ENCODE peak calls at places on chromosomes 12 and 14, in ten cellular contexts. One of them, this sample, is unnamed.
A peak's percentile ranks its signal among the peaks of the same experiment; 100 is the strongest.

GRCh38 chr12:91179315-91179714 is 3.3 kb downstream of the DCN start:
- DNase-seq in AG04450: no peak
- DNase-seq in fibroblast of lung: peak; percentile 66
- DNase-seq in IMR-90: peak; percentile 21
- DNase-seq in cardiac muscle cell: peak; percentile 64
- DNase-seq in neuronal stem cell: no peak
- DNase-seq in CD8-positive, alpha-beta T cell: no peak
- DNase-seq in prostate gland: no peak
- DNase-seq in HCT116: no peak
- DNase-seq in psoas muscle: no peak
- DNase-seq in this sample: no peak

GRCh38 chr12:59651230-59651920 is 55.5 kb downstream of the SLC16A7 start:
- DNase-seq in AG04450: no peak
- DNase-seq in fibroblast of lung: peak; percentile 21
- DNase-seq in IMR-90: peak; percentile 25
- DNase-seq in cardiac muscle cell: peak; percentile 21
- DNase-seq in neuronal stem cell: no peak
- DNase-seq in CD8-positive, alpha-beta T cell: no peak
- DNase-seq in prostate gland: no peak
- DNase-seq in HCT116: no peak
- DNase-seq in psoas muscle: no peak
- DNase-seq in this sample: no peak

GRCh38 chr12:125639826-125640225 is 574.6 kb downstream of the AACS start:
- DNase-seq in AG04450: no peak
- DNase-seq in fibroblast of lung: no peak
- DNase-seq in IMR-90: no peak
- DNase-seq in cardiac muscle cell: no peak
- DNase-seq in neuronal stem cell: no peak
- DNase-seq in CD8-positive, alpha-beta T cell: no peak
- DNase-seq in prostate gland: no peak
- DNase-seq in HCT116: no peak
- DNase-seq in psoas muscle: no peak
- DNase-seq in this sample: no peak

GRCh38 chr12:107669946-107670345 is 15.7 kb upstream of the PWP1 start:
- DNase-seq in AG04450: no peak
- DNase-seq in fibroblast of lung: no peak
- DNase-seq in IMR-90: no peak
- DNase-seq in cardiac muscle cell: no peak
- DNase-seq in neuronal stem cell: no peak
- DNase-seq in CD8-positive, alpha-beta T cell: no peak
- DNase-seq in prostate gland: no peak
- DNase-seq in HCT116: no peak
- DNase-seq in psoas muscle: no peak
- DNase-seq in this sample: no peak

GRCh38 chr14:81453166-81453766 is 53.1 kb upstream of the STON2 start:
- DNase-seq in AG04450: no peak
- DNase-seq in fibroblast of lung: peak; percentile 70
- DNase-seq in IMR-90: peak; percentile 43
- DNase-seq in cardiac muscle cell: peak; percentile 70
- DNase-seq in neuronal stem cell: peak; percentile 38
- DNase-seq in CD8-positive, alpha-beta T cell: no peak
- DNase-seq in prostate gland: peak; percentile 50
- DNase-seq in HCT116: peak; percentile 48
- DNase-seq in psoas muscle: peak; percentile 69
- DNase-seq in this sample: peak; percentile 21

GRCh38 chr14:90398315-90398811 is 1.5 kb downstream of the CALM1 start:
- DNase-seq in AG04450: no peak
- DNase-seq in fibroblast of lung: no peak
- DNase-seq in IMR-90: no peak
- DNase-seq in cardiac muscle cell: peak; percentile 40
- DNase-seq in neuronal stem cell: no peak
- DNase-seq in CD8-positive, alpha-beta T cell: peak; percentile 42
- DNase-seq in prostate gland: no peak
- DNase-seq in HCT116: no peak
- DNase-seq in psoas muscle: peak; percentile 64
- DNase-seq in this sample: peak; percentile 41

GRCh38 chr12:20627001-20627588 is 68.0 kb upstream of the SLCO1C1 start:
- DNase-seq in AG04450: no peak
- DNase-seq in fibroblast of lung: no peak
- DNase-seq in IMR-90: no peak
- DNase-seq in cardiac muscle cell: no peak
- DNase-seq in neuronal stem cell: no peak
- DNase-seq in CD8-positive, alpha-beta T cell: no peak
- DNase-seq in prostate gland: no peak
- DNase-seq in HCT116: no peak
- DNase-seq in psoas muscle: no peak
- DNase-seq in this sample: no peak

GRCh38 chr12:42023733-42024494 is 120.8 kb downstream of the GXYLT1 start:
- DNase-seq in AG04450: peak; percentile 24
- DNase-seq in fibroblast of lung: peak; percentile 70
- DNase-seq in IMR-90: peak; percentile 64
- DNase-seq in cardiac muscle cell: peak; percentile 81
- DNase-seq in neuronal stem cell: peak; percentile 74
- DNase-seq in CD8-positive, alpha-beta T cell: peak; percentile 41
- DNase-seq in prostate gland: peak; percentile 55
- DNase-seq in HCT116: peak; percentile 44
- DNase-seq in psoas muscle: peak; percentile 87
- DNase-seq in this sample: peak; percentile 54

GRCh38 chr12:10251669-10252068 is 39.0 kb downstream of the GABARAPL1 start:
- DNase-seq in AG04450: no peak
- DNase-seq in fibroblast of lung: no peak
- DNase-seq in IMR-90: no peak
- DNase-seq in cardiac muscle cell: no peak
- DNase-seq in neuronal stem cell: no peak
- DNase-seq in CD8-positive, alpha-beta T cell: no peak
- DNase-seq in prostate gland: no peak
- DNase-seq in HCT116: no peak
- DNase-seq in psoas muscle: no peak
- DNase-seq in this sample: no peak

GRCh38 chr14:22656945-22657711 is 13.0 kb upstream of the OR6J1 start:
- DNase-seq in AG04450: no peak
- DNase-seq in fibroblast of lung: no peak
- DNase-seq in IMR-90: peak; percentile 35
- DNase-seq in cardiac muscle cell: peak; percentile 93
- DNase-seq in neuronal stem cell: no peak
- DNase-seq in CD8-positive, alpha-beta T cell: no peak
- DNase-seq in prostate gland: no peak
- DNase-seq in HCT116: no peak
- DNase-seq in psoas muscle: no peak
- DNase-seq in this sample: no peak

GRCh38 chr12:57724936-57725740 is 13.4 kb downstream of the AGAP2 start:
- DNase-seq in AG04450: no peak
- DNase-seq in fibroblast of lung: no peak
- DNase-seq in IMR-90: no peak
- DNase-seq in cardiac muscle cell: no peak
- DNase-seq in neuronal stem cell: no peak
- DNase-seq in CD8-positive, alpha-beta T cell: no peak
- DNase-seq in prostate gland: no peak
- DNase-seq in HCT116: no peak
- DNase-seq in psoas muscle: no peak
- DNase-seq in this sample: no peak

GRCh38 chr12:49223590-49224369 is 34.9 kb upstream of the TUBA1A start:
- DNase-seq in AG04450: no peak
- DNase-seq in fibroblast of lung: no peak
- DNase-seq in IMR-90: no peak
- DNase-seq in cardiac muscle cell: no peak
- DNase-seq in neuronal stem cell: no peak
- DNase-seq in CD8-positive, alpha-beta T cell: no peak
- DNase-seq in prostate gland: no peak
- DNase-seq in HCT116: no peak
- DNase-seq in psoas muscle: no peak
- DNase-seq in this sample: no peak

GRCh38 chr14:54338696-54339317 is 58.0 kb upstream of the CDKN3 start:
- DNase-seq in AG04450: peak; percentile 15
- DNase-seq in fibroblast of lung: peak; percentile 68
- DNase-seq in IMR-90: peak; percentile 57
- DNase-seq in cardiac muscle cell: peak; percentile 80
- DNase-seq in neuronal stem cell: no peak
- DNase-seq in CD8-positive, alpha-beta T cell: no peak
- DNase-seq in prostate gland: no peak
- DNase-seq in HCT116: peak; percentile 55
- DNase-seq in psoas muscle: no peak
- DNase-seq in this sample: no peak

GRCh38 chr12:92496790-92497189 is 206.0 kb upstream of the PLEKHG7 start:
- DNase-seq in AG04450: no peak
- DNase-seq in fibroblast of lung: no peak
- DNase-seq in IMR-90: no peak
- DNase-seq in cardiac muscle cell: no peak
- DNase-seq in neuronal stem cell: no peak
- DNase-seq in CD8-positive, alpha-beta T cell: no peak
- DNase-seq in prostate gland: no peak
- DNase-seq in HCT116: no peak
- DNase-seq in psoas muscle: no peak
- DNase-seq in this sample: no peak

GRCh38 chr12:82609234-82609914 is 77.3 kb upstream of the TMTC2 start:
- DNase-seq in AG04450: no peak
- DNase-seq in fibroblast of lung: no peak
- DNase-seq in IMR-90: no peak
- DNase-seq in cardiac muscle cell: no peak
- DNase-seq in neuronal stem cell: no peak
- DNase-seq in CD8-positive, alpha-beta T cell: no peak
- DNase-seq in prostate gland: no peak
- DNase-seq in HCT116: no peak
- DNase-seq in psoas muscle: no peak
- DNase-seq in this sample: no peak

GRCh38 chr12:10636611-10637010 is 23.2 kb upstream of the MAGOHB start:
- DNase-seq in AG04450: no peak
- DNase-seq in fibroblast of lung: no peak
- DNase-seq in IMR-90: no peak
- DNase-seq in cardiac muscle cell: no peak
- DNase-seq in neuronal stem cell: no peak
- DNase-seq in CD8-positive, alpha-beta T cell: no peak
- DNase-seq in prostate gland: peak; percentile 56
- DNase-seq in HCT116: no peak
- DNase-seq in psoas muscle: no peak
- DNase-seq in this sample: no peak

GRCh38 chr14:104685216-104685997 is 4.0 kb upstream of the INF2 start:
- DNase-seq in AG04450: no peak
- DNase-seq in fibroblast of lung: no peak
- DNase-seq in IMR-90: no peak
- DNase-seq in cardiac muscle cell: no peak
- DNase-seq in neuronal stem cell: no peak
- DNase-seq in CD8-positive, alpha-beta T cell: no peak
- DNase-seq in prostate gland: no peak
- DNase-seq in HCT116: no peak
- DNase-seq in psoas muscle: peak; percentile 10
- DNase-seq in this sample: no peak

GRCh38 chr14:35678403-35679028 is 130.6 kb downstream of the RALGAPA1 start:
- DNase-seq in AG04450: no peak
- DNase-seq in fibroblast of lung: no peak
- DNase-seq in IMR-90: no peak
- DNase-seq in cardiac muscle cell: no peak
- DNase-seq in neuronal stem cell: no peak
- DNase-seq in CD8-positive, alpha-beta T cell: no peak
- DNase-seq in prostate gland: no peak
- DNase-seq in HCT116: no peak
- DNase-seq in psoas muscle: no peak
- DNase-seq in this sample: no peak

DNA sequence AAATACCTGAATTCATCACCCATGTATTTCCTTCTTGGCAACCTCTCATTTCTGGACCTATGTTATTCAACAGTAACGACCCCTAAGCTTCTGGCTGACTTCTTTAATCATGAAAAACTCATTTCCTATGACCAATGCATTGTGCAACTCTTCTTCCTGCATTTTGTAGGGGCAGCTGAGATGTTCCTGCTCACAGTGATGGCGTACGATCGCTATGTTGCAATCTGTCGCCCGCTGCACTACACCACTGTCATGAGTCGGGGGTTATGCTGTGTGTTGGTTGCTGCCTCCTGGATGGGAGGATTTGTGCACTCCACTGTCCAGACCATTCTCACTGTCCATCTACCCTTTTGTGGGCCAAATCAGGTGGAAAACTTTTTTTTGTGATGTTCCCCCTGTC is 356 bp downstream of the OR4Q2 start:
- DNase-seq in AG04450: no peak
- DNase-seq in fibroblast of lung: no peak
- DNase-seq in IMR-90: no peak
- DNase-seq in cardiac muscle cell: no peak
- DNase-seq in neuronal stem cell: no peak
- DNase-seq in CD8-positive, alpha-beta T cell: no peak
- DNase-seq in prostate gland: no peak
- DNase-seq in HCT116: no peak
- DNase-seq in psoas muscle: no peak
- DNase-seq in this sample: no peak
- H3K9me3 ChIP-seq in AG04450: peaks cover 11% of the 10 kb centered on the region
- H3K9me3 ChIP-seq in fibroblast of lung: no peaks in the 10 kb centered on the region
- H3K9me3 ChIP-seq in IMR-90: peaks cover 7% of the 10 kb centered on the region
- H3K9me3 ChIP-seq in cardiac muscle cell: peaks cover 6% of the 10 kb centered on the region
- H3K9me3 ChIP-seq in neuronal stem cell: no peaks in the 10 kb centered on the region
- H3K9me3 ChIP-seq in CD8-positive, alpha-beta T cell: no peaks in the 10 kb centered on the region
- H3K9me3 ChIP-seq in prostate gland: no peaks in the 10 kb centered on the region
- H3K9me3 ChIP-seq in HCT116: no peaks in the 10 kb centered on the region
- H3K9me3 ChIP-seq in psoas muscle: no peaks in the 10 kb centered on the region
- H3K9me3 ChIP-seq in this sample: no peaks in the 10 kb centered on the region

GRCh38 chr14:99201351-99202073 is 70.5 kb downstream of the BCL11B start:
- DNase-seq in AG04450: no peak
- DNase-seq in fibroblast of lung: no peak
- DNase-seq in IMR-90: no peak
- DNase-seq in cardiac muscle cell: no peak
- DNase-seq in neuronal stem cell: no peak
- DNase-seq in CD8-positive, alpha-beta T cell: no peak
- DNase-seq in prostate gland: no peak
- DNase-seq in HCT116: no peak
- DNase-seq in psoas muscle: no peak
- DNase-seq in this sample: no peak
- H3K9me3 ChIP-seq in AG04450: peaks cover 3% of the 10 kb centered on the region
- H3K9me3 ChIP-seq in fibroblast of lung: no peaks in the 10 kb centered on the region
- H3K9me3 ChIP-seq in IMR-90: peaks cover 21% of the 10 kb centered on the region
- H3K9me3 ChIP-seq in cardiac muscle cell: no peaks in the 10 kb centered on the region
- H3K9me3 ChIP-seq in neuronal stem cell: no peaks in the 10 kb centered on the region
- H3K9me3 ChIP-seq in CD8-positive, alpha-beta T cell: no peaks in the 10 kb centered on the region
- H3K9me3 ChIP-seq in prostate gland: no peaks in the 10 kb centered on the region
- H3K9me3 ChIP-seq in HCT116: no peaks in the 10 kb centered on the region
- H3K9me3 ChIP-seq in psoas muscle: no peaks in the 10 kb centered on the region
- H3K9me3 ChIP-seq in this sample: no peaks in the 10 kb centered on the region

DNA sequence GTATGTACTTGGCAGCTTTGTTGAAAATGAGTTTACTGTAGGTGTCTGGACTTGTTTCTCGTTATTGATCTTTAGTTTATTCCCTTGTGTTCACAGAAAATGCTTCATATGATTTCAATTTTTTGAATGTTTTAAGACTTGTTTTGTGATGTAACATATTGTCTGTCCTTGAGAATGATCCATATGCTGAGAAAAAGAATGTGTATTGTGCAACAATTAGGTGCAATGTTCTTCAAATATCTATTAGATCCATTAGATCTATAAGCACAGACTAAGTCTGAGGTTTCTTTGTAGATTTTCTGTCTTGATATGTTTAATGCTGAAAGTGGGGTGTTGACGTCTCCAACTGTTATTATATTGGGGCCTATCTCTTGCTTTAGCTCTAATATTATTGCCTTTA is 879.6 kb upstream of the LRFN5 start:
- DNase-seq in AG04450: no peak
- DNase-seq in fibroblast of lung: no peak
- DNase-seq in IMR-90: no peak
- DNase-seq in cardiac muscle cell: no peak
- DNase-seq in neuronal stem cell: no peak
- DNase-seq in CD8-positive, alpha-beta T cell: no peak
- DNase-seq in prostate gland: no peak
- DNase-seq in HCT116: no peak
- DNase-seq in psoas muscle: no peak
- DNase-seq in this sample: no peak
- H3K9me3 ChIP-seq in AG04450: peaks cover 31% of the 10 kb centered on the region
- H3K9me3 ChIP-seq in fibroblast of lung: no peaks in the 10 kb centered on the region
- H3K9me3 ChIP-seq in IMR-90: peaks cover 16% of the 10 kb centered on the region
- H3K9me3 ChIP-seq in cardiac muscle cell: no peaks in the 10 kb centered on the region
- H3K9me3 ChIP-seq in neuronal stem cell: peaks cover 3% of the 10 kb centered on the region
- H3K9me3 ChIP-seq in CD8-positive, alpha-beta T cell: no peaks in the 10 kb centered on the region
- H3K9me3 ChIP-seq in prostate gland: no peaks in the 10 kb centered on the region
- H3K9me3 ChIP-seq in HCT116: no peaks in the 10 kb centered on the region
- H3K9me3 ChIP-seq in psoas muscle: no peaks in the 10 kb centered on the region
- H3K9me3 ChIP-seq in this sample: no peaks in the 10 kb centered on the region

GRCh38 chr12:50655374-50655921 is 108.5 kb upstream of the ATF1 start:
- DNase-seq in AG04450: no peak
- DNase-seq in fibroblast of lung: peak; percentile 8
- DNase-seq in IMR-90: no peak
- DNase-seq in cardiac muscle cell: no peak
- DNase-seq in neuronal stem cell: no peak
- DNase-seq in CD8-positive, alpha-beta T cell: no peak
- DNase-seq in prostate gland: no peak
- DNase-seq in HCT116: no peak
- DNase-seq in psoas muscle: no peak
- DNase-seq in this sample: no peak
- H3K9me3 ChIP-seq in AG04450: no peaks in the 10 kb centered on the region
- H3K9me3 ChIP-seq in fibroblast of lung: no peaks in the 10 kb centered on the region
- H3K9me3 ChIP-seq in IMR-90: no peaks in the 10 kb centered on the region
- H3K9me3 ChIP-seq in cardiac muscle cell: no peaks in the 10 kb centered on the region
- H3K9me3 ChIP-seq in neuronal stem cell: peaks cover 5% of the 10 kb centered on the region
- H3K9me3 ChIP-seq in CD8-positive, alpha-beta T cell: no peaks in the 10 kb centered on the region
- H3K9me3 ChIP-seq in prostate gland: no peaks in the 10 kb centered on the region
- H3K9me3 ChIP-seq in HCT116: no peaks in the 10 kb centered on the region
- H3K9me3 ChIP-seq in psoas muscle: no peaks in the 10 kb centered on the region
- H3K9me3 ChIP-seq in this sample: no peaks in the 10 kb centered on the region

This sample was measured in T-helper 17 cell.